ENCODE peak calls at places on chromosomes 6 and 20, in six cellular contexts. C is DMS 273 treated with DMSO at 0.1 percent for 48 hours; Y is effector memory CD4-positive, alpha-beta T cell; K is GM04504; U is brain microvascular endothelial cell; E is endothelial cell. O is an unnamed sample.

GRCh38 chr20:47995661-47996060 is 210.4 kb upstream of the SULF2 start:
- DNase-seq in E (no peak), Y (no peak), K (no peak), U (no peak), C (no peak), O (no peak)

GRCh38 chr20:63475209-63475608 is 2.8 kb upstream of the KCNQ2 start:
- DNase-seq in K (no peak), U (peak; percentile 3), Y (no peak), C (no peak), E (peak; percentile 56), O (peak; percentile 14)

GRCh38 chr6:9704989-9705388 is 709.9 kb downstream of the TFAP2A start:
- DNase-seq in Y (no peak), K (no peak), E (no peak), C (no peak), U (no peak), O (no peak)

GRCh38 chr6:36728289-36729168 is 30.9 kb downstream of the RAB44 start:
- DNase-seq in U (no peak), C (no peak), K (no peak), Y (no peak), E (no peak), O (no peak)

GRCh38 chr6:128432394-128432793 is 88.0 kb downstream of the PTPRK start:
- DNase-seq in Y (no peak), K (peak; percentile 7), U (no peak), C (no peak), E (no peak), O (peak; percentile 74)

GRCh38 chr6:1317302-1317815 is 5.5 kb downstream of the FOXQ1 start:
- DNase-seq in U (no peak), E (no peak), Y (no peak), K (no peak), C (no peak), O (no peak)

GRCh38 chr6:166589786-166590574 is 3.5 kb upstream of the RAMACL start:
- DNase-seq in E (no peak), C (no peak), K (no peak), Y (no peak), U (no peak), O (no peak)

GRCh38 chr6:7617954-7618764 is 28.2 kb downstream of the SNRNP48 start:
- DNase-seq in E (no peak), Y (no peak), U (peak; percentile 34), K (peak; percentile 74), C (no peak), O (peak; percentile 97)

GRCh38 chr6:99353126-99353525 is 3.7 kb upstream of the FAXC start:
- DNase-seq in E (peak; percentile 34), U (peak; percentile 14), K (no peak), C (no peak), Y (no peak), O (no peak)

GRCh38 chr6:72650081-72650745 is 28.3 kb downstream of the KCNQ5 start:
- DNase-seq in C (no peak), U (no peak), K (no peak), E (no peak), Y (no peak), O (peak; percentile 25)

GRCh38 chr20:62845818-62846527 is 15.6 kb downstream of the TCFL5 start:
- DNase-seq in C (peak; percentile 93), E (no peak), U (no peak), K (no peak), Y (no peak), O (no peak)

GRCh38 chr6:17714879-17715860 is 8.4 kb upstream of the NUP153 start:
- DNase-seq in K (peak; percentile 79), U (peak; percentile 88), E (no peak), C (no peak), Y (no peak), O (peak; percentile 89)

GRCh38 chr6:146358341-146359046 is 185.1 kb upstream of the RAB32 start:
- DNase-seq in Y (no peak), E (no peak), K (peak; percentile 19), C (no peak), U (peak; percentile 85), O (peak; percentile 78)

GRCh38 chr6:129440691-129441090 is 269.3 kb downstream of the ARHGAP18 start:
- DNase-seq in K (no peak), E (no peak), C (no peak), Y (no peak), U (peak; percentile 7), O (peak; percentile 43)

GRCh38 chr6:53029761-53030160 is 34.7 kb upstream of the GSTA4 start:
- DNase-seq in E (no peak), K (no peak), C (peak; percentile 70), U (no peak), Y (no peak), O (no peak)

GRCh38 chr6:154302111-154302752 is 54.4 kb downstream of the IPCEF1 start:
- DNase-seq in C (no peak), K (peak; percentile 51), Y (no peak), U (peak; percentile 78), E (no peak), O (peak; percentile 40)

GRCh38 chr20:59013959-59014608 is 5.1 kb upstream of the TUBB1 start:
- DNase-seq in U (no peak), Y (no peak), E (no peak), C (no peak), K (no peak), O (peak; percentile 58)

GRCh38 chr6:28922841-28923317 is 906 bp downstream of the TRIM27 start:
- DNase-seq in U (peak; percentile 23), Y (no peak), K (no peak), C (no peak), E (peak; percentile 58), O (peak; percentile 45)

GRCh38 chr6:52201493-52201892 is 15.3 kb downstream of the IL17A start:
- DNase-seq in C (no peak), U (no peak), E (no peak), Y (no peak), K (no peak), O (no peak)

GRCh38 chr6:141587482-141588266 is 545.1 kb upstream of the GJE1 start:
- DNase-seq in E (no peak), U (peak; percentile 47), Y (no peak), C (no peak), K (peak; percentile 36), O (peak; percentile 82)

GRCh38 chr6:87789198-87789899 is 87.3 kb upstream of the AKIRIN2 start:
- DNase-seq in C (no peak), U (peak; percentile 50), K (peak; percentile 62), E (no peak), Y (no peak), O (peak; percentile 58)

GRCh38 chr6:18441253-18441979 is 54.3 kb downstream of the RNF144B start:
- DNase-seq in C (peak; percentile 1), Y (no peak), K (no peak), E (no peak), U (no peak), O (no peak)

GRCh38 chr6:2857580-2858337 is 16.1 kb upstream of the SERPINB1 start:
- DNase-seq in C (no peak), Y (peak; percentile 82), U (peak; percentile 77), K (no peak), E (peak; percentile 31), O (peak; percentile 75)

GRCh38 chr6:116012471-116012949 is 48.2 kb downstream of the FRK start:
- DNase-seq in Y (no peak), E (no peak), K (no peak), C (no peak), U (peak; percentile 47), O (peak; percentile 55)